ENCODE peak calls at places on chromosomes 7 and 10, in ten cellular contexts. O, Q, E, R, J, F, L, P, B and N are unnamed samples.

GRCh38 chr10:90274721-90275468 is 573.5 kb downstream of the KIF20B start:
- DNase-seq in Q (no peak), B (no peak), L (no peak), F (no peak), J (no peak), O (no peak), E (no peak), R (no peak), P (no peak), N (no peak)

GRCh38 chr10:126387041-126387908 is 1.0 kb downstream of the ADAM12 start:
- DNase-seq in P (peak), O (peak), R (peak), E (peak), Q (no peak), J (peak), F (peak), L (peak), B (peak), N (no peak)

GRCh38 chr10:89100680-89101079 is 106.4 kb downstream of the CH25H start:
- DNase-seq in R (no peak), O (no peak), B (no peak), Q (no peak), L (no peak), F (peak), J (no peak), P (no peak), E (peak), N (no peak)

GRCh38 chr7:91694221-91694856 is 186.2 kb downstream of the MTERF1 start:
- DNase-seq in P (no peak), B (no peak), R (no peak), Q (no peak), L (no peak), E (no peak), J (no peak), O (no peak), F (no peak), N (no peak)

GRCh38 chr10:118927317-118927716 is 102.2 kb upstream of the NANOS1 start:
- DNase-seq in B (no peak), O (no peak), R (no peak), Q (no peak), L (no peak), J (no peak), P (no peak), E (peak), F (no peak), N (no peak)

GRCh38 chr10:72790216-72790990 is 98.5 kb downstream of the MCU start:
- DNase-seq in P (no peak), Q (no peak), O (no peak), R (no peak), B (no peak), E (no peak), L (no peak), J (no peak), F (no peak), N (no peak)

GRCh38 chr7:24576171-24577052 is 3.2 kb downstream of the PALS2 start:
- DNase-seq in B (peak), J (peak), F (peak), L (no peak), R (no peak), Q (peak), E (peak), O (peak), P (no peak), N (no peak)

GRCh38 chr10:114543456-114543855 is 114.6 kb downstream of the ABLIM1 start:
- DNase-seq in Q (no peak), B (no peak), L (no peak), O (no peak), J (no peak), P (no peak), F (no peak), E (no peak), R (no peak), N (no peak)

GRCh38 chr7:69856991-69857390 is 258.7 kb downstream of the AUTS2 start:
- DNase-seq in L (no peak), R (no peak), Q (no peak), B (no peak), E (no peak), F (no peak), O (no peak), J (no peak), P (no peak), N (no peak)

GRCh38 chr7:139871276-139871675 is 42.2 kb downstream of the TBXAS1 start:
- DNase-seq in O (no peak), P (no peak), Q (no peak), L (no peak), E (peak), B (no peak), J (no peak), F (peak), R (no peak), N (peak)

GRCh38 chr7:83486536-83486935 is 162.4 kb downstream of the SEMA3E start:
- DNase-seq in P (no peak), L (no peak), Q (no peak), F (no peak), R (no peak), B (no peak), E (no peak), O (no peak), J (no peak), N (no peak)

GRCh38 chr10:78199759-78200158 is 166.1 kb downstream of the RPS24 start:
- DNase-seq in R (no peak), Q (no peak), P (no peak), L (no peak), O (no peak), F (no peak), B (no peak), J (no peak), E (no peak), N (no peak)

GRCh38 chr10:29482591-29483421 is 152.0 kb downstream of the SVIL start:
- DNase-seq in E (peak), P (no peak), Q (no peak), J (peak), O (no peak), R (peak), B (no peak), L (no peak), F (peak), N (no peak)

GRCh38 chr7:100166317-100166940 is 2.0 kb downstream of the GAL3ST4 start:
- DNase-seq in O (no peak), R (peak), J (peak), P (no peak), F (no peak), Q (no peak), L (no peak), B (no peak), E (no peak), N (no peak)

GRCh38 chr10:117264776-117265175 is 23.9 kb downstream of the SLC18A2 start:
- DNase-seq in Q (no peak), E (no peak), F (no peak), O (peak), B (no peak), J (no peak), L (no peak), R (no peak), P (no peak), N (no peak)

GRCh38 chr7:30493231-30493630 is 11.4 kb downstream of the GGCT start:
- DNase-seq in J (no peak), P (no peak), O (peak), Q (no peak), R (no peak), L (no peak), B (no peak), E (no peak), F (no peak), N (no peak)

GRCh38 chr7:2260820-2261219 is 18.8 kb downstream of the NUDT1 start:
- DNase-seq in L (no peak), O (no peak), J (peak), P (no peak), Q (no peak), F (peak), R (no peak), E (no peak), B (no peak), N (no peak)

GRCh38 chr7:121103579-121103978 is 115.1 kb downstream of the CPED1 start:
- DNase-seq in J (no peak), O (no peak), R (no peak), L (no peak), Q (no peak), F (no peak), P (no peak), E (no peak), B (no peak), N (no peak)

GRCh38 chr10:1114355-1115261 is 58.4 kb downstream of the WDR37 start:
- DNase-seq in O (no peak), E (no peak), R (no peak), P (no peak), L (no peak), Q (no peak), F (no peak), J (no peak), B (no peak), N (peak)

GRCh38 chr7:71414490-71414889 is 282.5 kb downstream of the GALNT17 start:
- DNase-seq in J (no peak), P (no peak), R (no peak), O (no peak), E (no peak), B (no peak), F (no peak), L (no peak), Q (no peak), N (peak)

GRCh38 chr7:33743594-33743993 is 161.7 kb upstream of the BMPER start:
- DNase-seq in E (peak), Q (no peak), O (no peak), L (no peak), R (no peak), J (no peak), P (no peak), B (no peak), F (peak), N (no peak)

GRCh38 chr7:5552123-5552522 is 128.5 kb upstream of the TNRC18 start:
- DNase-seq in P (no peak), E (no peak), R (no peak), F (no peak), B (no peak), J (no peak), O (no peak), L (no peak), Q (no peak), N (peak)

GRCh38 chr7:5554287-5554785 is 130.7 kb upstream of the TNRC18 start:
- DNase-seq in B (no peak), R (no peak), E (no peak), P (no peak), F (no peak), Q (no peak), J (no peak), O (no peak), L (no peak), N (no peak)

GRCh38 chr7:5553298-5553877 is 129.8 kb upstream of the TNRC18 start:
- DNase-seq in F (no peak), B (peak), R (no peak), O (peak), L (no peak), J (peak), Q (no peak), P (peak), E (no peak), N (no peak)

GRCh38 chr7:5559586-5559985 is 136.0 kb upstream of the TNRC18 start:
- DNase-seq in E (no peak), B (no peak), L (no peak), P (no peak), F (no peak), R (no peak), O (no peak), J (no peak), Q (no peak), N (no peak)

DNA sequence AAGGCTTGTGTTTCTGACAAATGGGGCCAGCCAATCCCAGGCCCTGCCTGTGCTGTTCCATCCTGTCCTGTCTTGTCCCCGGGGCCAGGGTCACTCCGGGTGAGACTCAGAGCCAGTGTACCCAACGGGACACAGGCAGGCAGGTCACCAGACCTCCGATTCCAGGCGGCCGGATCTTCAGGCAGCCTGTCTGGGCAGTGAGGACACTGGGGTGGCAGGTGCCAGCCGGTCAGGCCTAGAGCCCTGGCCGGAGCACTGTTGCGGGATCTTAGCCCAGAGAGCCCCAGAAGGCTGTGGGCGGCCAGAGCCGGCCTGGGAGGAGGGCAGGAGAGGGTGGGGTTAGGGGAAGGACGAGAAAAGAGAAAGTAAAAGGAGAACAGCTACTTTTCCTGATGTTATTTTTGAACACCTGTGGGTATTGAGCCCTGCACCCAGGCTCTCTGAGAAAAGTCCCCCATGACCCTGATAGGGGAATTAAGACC is 134.3 kb upstream of the TNRC18 start:
- DNase-seq in L (no peak), O (peak), J (peak), B (peak), R (peak), P (peak), F (peak), E (no peak), Q (peak), N (peak)
- H3K4me3 ChIP-seq in L (peak), O (no peak), J (no peak), B (peak), R (peak), P (peak), F (no peak), E (no peak), Q (peak), N (peak)

DNA sequence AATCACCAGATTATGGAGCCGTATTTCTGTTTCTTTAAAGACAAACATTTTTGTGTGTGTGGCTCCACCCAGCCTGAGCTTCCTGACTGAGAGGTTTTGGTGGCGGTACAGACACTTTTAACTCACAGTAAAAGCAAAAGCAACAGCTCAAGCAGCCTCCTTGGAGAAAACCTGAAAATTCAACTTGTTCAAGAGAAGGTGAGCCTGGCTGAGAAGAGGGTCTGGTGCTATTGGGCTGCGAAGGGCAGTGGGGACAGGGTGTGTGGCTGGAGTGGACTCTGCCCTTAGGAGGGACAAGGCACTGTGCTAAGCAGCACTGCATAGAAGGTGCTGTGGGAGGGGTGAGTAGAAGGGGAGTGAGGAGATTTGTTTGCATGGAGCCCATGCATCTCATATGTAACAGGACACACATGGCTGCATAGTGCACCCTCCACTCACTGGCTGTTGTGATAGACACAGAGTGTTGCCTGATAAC is at the start of gene GIMAP7:
- DNase-seq in O (peak), E (no peak), J (no peak), B (peak), P (peak), Q (no peak), L (no peak), R (no peak), F (no peak), N (no peak)
- H3K4me3 ChIP-seq in O (no peak), E (no peak), J (no peak), B (peak), P (peak), Q (no peak), L (peak), R (peak), F (no peak), N (peak)

GRCh38 chr7:49976238-49976637 is 116.8 kb downstream of the ZPBP start:
- DNase-seq in R (no peak), E (no peak), L (no peak), J (no peak), B (no peak), P (no peak), Q (no peak), O (no peak), F (no peak), N (no peak)
- H3K4me3 ChIP-seq in R (no peak), E (no peak), L (no peak), J (no peak), B (no peak), P (no peak), Q (no peak), O (no peak), F (no peak), N (no peak)

DNA sequence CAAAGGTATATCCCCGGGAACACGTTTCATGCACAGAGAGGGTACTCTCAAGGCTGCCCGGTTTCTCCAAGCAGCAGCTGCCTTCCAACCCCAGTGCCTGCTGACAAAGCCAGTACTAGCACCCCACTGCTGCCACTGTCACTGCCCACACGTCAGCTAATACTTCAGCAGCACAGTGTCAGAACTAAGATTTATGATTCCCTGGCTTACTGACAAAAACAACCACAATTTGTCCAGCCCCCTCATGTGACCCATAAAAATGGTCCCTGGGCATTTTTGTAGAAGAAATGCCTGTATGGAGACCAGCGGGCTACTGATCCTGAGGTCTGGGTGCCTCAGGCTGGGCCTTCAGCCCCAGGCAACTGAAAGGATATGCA is 2.9 kb downstream of the WDR91 start:
- DNase-seq in L (no peak), B (no peak), Q (no peak), P (no peak), J (no peak), R (no peak), O (no peak), E (no peak), F (no peak), N (no peak)
- H3K4me3 ChIP-seq in L (no peak), B (no peak), Q (no peak), P (no peak), J (no peak), R (no peak), O (no peak), E (no peak), F (no peak), N (peak)

GRCh38 chr10:121598261-121599249 is at the start of gene FGFR2:
- DNase-seq in R (peak), Q (no peak), P (peak), F (no peak), O (peak), L (no peak), B (peak), J (peak), E (peak), N (peak)

GRCh38 chr10:121595321-121595805 is 2.9 kb downstream of the FGFR2 start:
- DNase-seq in O (no peak), B (no peak), Q (no peak), P (no peak), J (no peak), R (peak), L (no peak), E (no peak), F (no peak), N (no peak)

GRCh38 chr10:121596668-121597503 is 1.4 kb downstream of the FGFR2 start:
- DNase-seq in L (no peak), O (peak), J (no peak), E (no peak), B (peak), R (peak), P (peak), Q (no peak), F (no peak), N (no peak)

GRCh38 chr10:121595806-121596667 is 2.2 kb downstream of the FGFR2 start:
- DNase-seq in L (no peak), J (no peak), F (no peak), P (no peak), R (peak), E (no peak), B (no peak), O (peak), Q (no peak), N (no peak)

GRCh38 chr10:121597504-121598241 is 571 bp downstream of the FGFR2 start:
- DNase-seq in J (peak), E (no peak), R (peak), B (no peak), O (peak), L (no peak), Q (no peak), F (no peak), P (peak), N (no peak)
- H3K4me3 ChIP-seq in J (peak), E (peak), R (peak), B (peak), O (peak), L (peak), Q (no peak), F (no peak), P (peak), N (peak)

DNA sequence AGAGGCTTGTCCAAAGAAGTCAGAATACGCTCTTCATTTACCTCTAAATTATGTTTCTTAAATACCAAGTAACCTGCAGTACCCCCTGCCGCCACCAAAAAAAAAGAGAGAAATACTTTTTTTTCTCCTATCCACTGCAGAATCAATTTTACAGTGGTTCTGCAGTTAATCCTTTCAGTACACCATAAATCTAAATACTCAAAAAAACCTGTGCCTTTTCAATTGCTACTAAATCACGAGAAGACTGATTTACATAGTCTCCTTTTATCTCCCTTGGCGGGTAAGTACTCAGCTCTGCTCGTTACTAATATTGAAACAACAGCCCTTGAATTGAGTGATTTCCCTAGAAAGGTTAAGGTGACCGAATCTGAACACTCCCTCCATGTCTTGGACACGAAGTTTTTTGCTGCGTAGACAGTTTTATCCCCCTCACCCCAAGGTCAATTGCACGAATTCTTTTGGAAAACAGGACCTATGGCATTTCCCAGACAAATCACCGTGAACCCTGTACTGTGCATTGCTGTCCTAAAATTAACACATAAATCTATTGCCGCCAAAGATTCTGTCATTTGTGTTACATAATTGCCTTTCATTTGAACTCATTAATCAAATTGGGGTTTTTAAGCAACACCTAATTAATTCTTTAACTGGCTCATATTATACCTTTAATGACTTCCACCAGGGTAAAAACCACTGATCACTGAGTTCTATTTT is 517 bp upstream of the VIM start:
- DNase-seq in B (no peak), J (peak), P (no peak), E (peak), Q (peak), O (no peak), F (peak), L (no peak), R (no peak), N (no peak)
- H3K4me3 ChIP-seq in B (peak), J (peak), P (peak), E (peak), Q (peak), O (peak), F (peak), L (peak), R (peak), N (peak)

DNA sequence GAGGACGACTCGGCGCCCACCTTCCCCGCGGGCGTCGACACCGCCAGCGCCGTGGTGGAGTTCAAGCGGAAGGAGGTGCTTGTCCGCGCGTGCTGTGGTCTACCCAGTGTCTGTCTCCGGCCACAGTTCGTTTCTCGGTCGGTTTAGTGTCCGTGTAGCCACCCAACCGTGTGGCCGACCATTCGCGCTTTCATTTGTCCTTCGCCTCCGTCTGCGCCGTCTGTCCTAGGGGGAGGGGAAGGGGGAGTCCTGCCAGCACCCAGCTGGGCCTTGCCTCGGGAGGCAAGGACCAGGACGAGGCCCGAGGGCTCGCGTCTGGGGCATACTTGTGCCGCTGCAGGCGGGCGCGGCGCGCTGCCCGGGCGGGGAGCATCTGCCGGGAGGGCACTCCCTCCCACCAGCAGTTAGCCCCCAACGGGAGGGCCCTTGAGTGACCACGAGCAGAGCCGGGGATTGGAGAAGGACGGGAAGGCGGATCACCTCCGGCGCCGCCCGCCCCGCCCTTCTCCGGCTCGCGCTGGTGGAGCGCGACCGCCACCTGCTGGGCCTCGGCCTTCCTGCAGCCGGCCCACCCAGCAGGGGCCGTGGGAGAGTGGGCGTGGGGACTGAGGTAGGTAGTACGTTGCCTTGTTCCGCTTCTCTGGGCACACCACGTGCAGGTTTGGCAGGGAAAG is 28.4 kb downstream of the RET start:
- DNase-seq in R (peak), Q (peak), F (peak), P (peak), E (peak), O (peak), J (peak), L (peak), B (peak), N (peak)
- H3K4me3 ChIP-seq in R (peak), Q (peak), F (peak), P (peak), E (peak), O (peak), J (peak), L (peak), B (peak), N (peak)